ENCODE peak calls at places on chromosomes 1 and 21, in six cellular contexts. P is brain microvascular endothelial cell, D is NCI-H1092 treated with DMSO at 0.1 percent for 48 hours, A is choroid plexus epithelial cell, O is aorta, T is dorsolateral prefrontal cortex. R is an unnamed sample.
A peak's percentile ranks its signal among the peaks of the same experiment; 100 is the strongest.

GRCh38 chr1:30042438-30043147 is 680.8 kb downstream of the MATN1 start:
- DNase-seq in P (no peak), D (no peak), A (no peak), O (no peak), T (no peak), R (no peak)

GRCh38 chr21:41548781-41549180 is 40.8 kb upstream of the TMPRSS2 start:
- DNase-seq in P (no peak), D (peak; percentile 7), A (no peak), O (no peak), T (no peak), R (no peak)

GRCh38 chr1:15579683-15580047 is 5.2 kb downstream of the AGMAT start:
- DNase-seq in P (no peak), D (no peak), A (no peak), O (peak; percentile 5), T (no peak), R (no peak)

GRCh38 chr1:229106526-229107105 is 164.3 kb upstream of the RAB4A start:
- DNase-seq in P (no peak), D (no peak), A (no peak), O (no peak), T (no peak), R (no peak)

GRCh38 chr21:44442266-44443125 is 12.8 kb upstream of the LRRC3 start:
- DNase-seq in P (no peak), D (no peak), A (no peak), O (peak; percentile 61), T (no peak), R (no peak)

GRCh38 chr1:154698320-154699096 is 90.5 kb upstream of the ADAR start:
- DNase-seq in P (no peak), D (no peak), A (no peak), O (no peak), T (no peak), R (no peak)

GRCh38 chr1:151514366-151514765 is 3.2 kb downstream of the CGN start:
- DNase-seq in P (no peak), D (no peak), A (no peak), O (no peak), T (no peak), R (no peak)

GRCh38 chr1:51289676-51290488 is 40.5 kb downstream of the TTC39A start:
- DNase-seq in P (no peak), D (no peak), A (no peak), O (no peak), T (no peak), R (no peak)

GRCh38 chr1:36920801-36921405 is 113.4 kb downstream of the GRIK3 start:
- DNase-seq in P (no peak), D (no peak), A (no peak), O (no peak), T (no peak), R (no peak)

GRCh38 chr1:109273570-109274288 is 9.2 kb downstream of the PSRC1 start:
- DNase-seq in P (no peak), D (no peak), A (no peak), O (no peak), T (no peak), R (no peak)

GRCh38 chr1:54016343-54017282 is 1.4 kb downstream of the LDLRAD1 start:
- DNase-seq in P (peak; percentile 38), D (no peak), A (peak; percentile 95), O (peak; percentile 22), T (no peak), R (peak; percentile 80)

GRCh38 chr1:5831600-5832335 is 160.5 kb downstream of the NPHP4 start:
- DNase-seq in P (no peak), D (no peak), A (no peak), O (no peak), T (no peak), R (no peak)

GRCh38 chr21:46661211-46661625 is 25.7 kb downstream of the PRMT2 start:
- DNase-seq in P (peak; percentile 60), D (peak; percentile 48), A (peak; percentile 93), O (peak; percentile 86), T (peak; percentile 53), R (peak; percentile 79)

GRCh38 chr1:233704125-233704881 is 90.4 kb downstream of the KCNK1 start:
- DNase-seq in P (no peak), D (no peak), A (no peak), O (no peak), T (no peak), R (no peak)

GRCh38 chr21:37372127-37372731 is 5.7 kb downstream of the DYRK1A start:
- DNase-seq in P (no peak), D (no peak), A (no peak), O (no peak), T (no peak), R (no peak)

GRCh38 chr1:68339505-68339904 is 107.2 kb upstream of the WLS start:
- DNase-seq in P (no peak), D (no peak), A (peak; percentile 86), O (no peak), T (no peak), R (peak; percentile 70)

GRCh38 chr1:44472614-44473262 is 67.7 kb downstream of the RNF220 start:
- DNase-seq in P (no peak), D (no peak), A (no peak), O (no peak), T (no peak), R (no peak)

GRCh38 chr1:9891207-9891606 is 18.9 kb downstream of the CTNNBIP1 start:
- DNase-seq in P (no peak), D (peak; percentile 64), A (no peak), O (peak; percentile 35), T (no peak), R (no peak)

GRCh38 chr1:151009206-151009587 is 948 bp downstream of the PRUNE1 start:
- DNase-seq in P (peak; percentile 40), D (no peak), A (peak; percentile 44), O (no peak), T (no peak), R (no peak)

GRCh38 chr21:35254006-35254751 is 205.1 kb upstream of the RUNX1 start:
- DNase-seq in P (peak; percentile 80), D (no peak), A (peak; percentile 90), O (no peak), T (no peak), R (peak; percentile 32)

GRCh38 chr1:85705940-85706339 is 2.3 kb downstream of the ZNHIT6 start:
- DNase-seq in P (no peak), D (no peak), A (no peak), O (no peak), T (no peak), R (no peak)

GRCh38 chr1:183308719-183309118 is 109.5 kb downstream of the NMNAT2 start:
- DNase-seq in P (no peak), D (no peak), A (no peak), O (no peak), T (no peak), R (no peak)

GRCh38 chr1:1900883-1901640 is 10.2 kb upstream of the GNB1 start:
- DNase-seq in P (no peak), D (no peak), A (no peak), O (no peak), T (no peak), R (no peak)

GRCh38 chr1:25774921-25775774 is 24.8 kb upstream of the SELENON start:
- DNase-seq in P (no peak), D (peak; percentile 39), A (no peak), O (no peak), T (no peak), R (no peak)

GRCh38 chr1:23951646-23952095 is 8.0 kb upstream of the PNRC2 start:
- DNase-seq in P (peak; percentile 74), D (no peak), A (peak; percentile 82), O (no peak), T (no peak), R (peak; percentile 96)

GRCh38 chr1:47351305-47351704 is 17.7 kb downstream of the CMPK1 start:
- DNase-seq in P (no peak), D (no peak), A (peak; percentile 27), O (no peak), T (no peak), R (peak; percentile 60)

GRCh38 chr1:230368363-230368762 is 57.8 kb downstream of the PGBD5 start:
- DNase-seq in P (no peak), D (no peak), A (peak; percentile 13), O (no peak), T (no peak), R (peak; percentile 32)

GRCh38 chr1:9836632-9836960 is 12.8 kb upstream of the CLSTN1 start:
- DNase-seq in P (no peak), D (no peak), A (no peak), O (no peak), T (no peak), R (no peak)

GRCh38 chr21:29145354-29145782 is 14.9 kb downstream of the MAP3K7CL start:
- DNase-seq in P (peak; percentile 83), D (no peak), A (peak; percentile 93), O (no peak), T (peak; percentile 30), R (peak; percentile 93)

GRCh38 chr21:33975548-33976081 is 60.0 kb upstream of the ATP5PO start:
- DNase-seq in P (peak; percentile 45), D (no peak), A (no peak), O (no peak), T (no peak), R (peak; percentile 79)

GRCh38 chr21:35144978-35145377 is 95.9 kb upstream of the RUNX1 start:
- DNase-seq in P (no peak), D (no peak), A (no peak), O (no peak), T (no peak), R (no peak)

GRCh38 chr1:207398986-207399385 is 55.1 kb upstream of the CR2 start:
- DNase-seq in P (no peak), D (no peak), A (no peak), O (no peak), T (peak; percentile 62), R (no peak)

GRCh38 chr1:197027359-197027758 is 39.7 kb downstream of the F13B start:
- DNase-seq in P (peak; percentile 19), D (no peak), A (no peak), O (no peak), T (no peak), R (peak; percentile 5)

GRCh38 chr1:94698759-94699502 is 121.2 kb upstream of the SLC44A3 start:
- DNase-seq in P (no peak), D (no peak), A (peak; percentile 64), O (no peak), T (no peak), R (peak; percentile 31)

GRCh38 chr1:153612755-153613331 is at the start of gene S100A16:
- DNase-seq in P (peak; percentile 27), D (no peak), A (peak; percentile 49), O (peak; percentile 92), T (no peak), R (peak; percentile 44)

GRCh38 chr1:169809370-169810095 is 14.8 kb upstream of the METTL18 start:
- DNase-seq in P (peak; percentile 18), D (peak; percentile 55), A (peak; percentile 69), O (no peak), T (no peak), R (peak; percentile 48)

R was measured in mesenchymal stem cell.